ENCODE peak calls at places on chromosomes 12 and 14, in nine cellular contexts. One of them, this sample, is unnamed.

GRCh38 chr12:76029982-76030377 is 1.6 kb downstream of the PHLDA1 start:
- DNase-seq in BJ: no peak
- DNase-seq in fibroblast of mammary gland: peak
- DNase-seq in HL-60: no peak
- DNase-seq in epithelial cell of esophagus: peak
- DNase-seq in cardiac fibroblast: peak
- DNase-seq in HFF-Myc: no peak
- DNase-seq in NB4: peak
- DNase-seq in body of pancreas: no peak
- DNase-seq in this sample: no peak

GRCh38 chr12:123905319-123905925 is 67.2 kb downstream of the CCDC92 start:
- DNase-seq in BJ: peak
- DNase-seq in fibroblast of mammary gland: peak
- DNase-seq in HL-60: peak
- DNase-seq in epithelial cell of esophagus: peak
- DNase-seq in cardiac fibroblast: peak
- DNase-seq in HFF-Myc: peak
- DNase-seq in NB4: peak
- DNase-seq in body of pancreas: peak
- DNase-seq in this sample: peak

GRCh38 chr14:39432619-39433451 is 602 bp upstream of the FBXO33 start:
- DNase-seq in BJ: peak
- DNase-seq in fibroblast of mammary gland: peak
- DNase-seq in HL-60: peak
- DNase-seq in epithelial cell of esophagus: peak
- DNase-seq in cardiac fibroblast: peak
- DNase-seq in HFF-Myc: peak
- DNase-seq in NB4: peak
- DNase-seq in body of pancreas: peak
- DNase-seq in this sample: no peak

GRCh38 chr12:40044399-40044798 is 61.5 kb downstream of the SLC2A13 start:
- DNase-seq in BJ: no peak
- DNase-seq in fibroblast of mammary gland: no peak
- DNase-seq in HL-60: no peak
- DNase-seq in epithelial cell of esophagus: no peak
- DNase-seq in cardiac fibroblast: no peak
- DNase-seq in HFF-Myc: no peak
- DNase-seq in NB4: no peak
- DNase-seq in body of pancreas: no peak
- DNase-seq in this sample: no peak

GRCh38 chr14:60922050-60922449 is 58.8 kb downstream of the TRMT5 start:
- DNase-seq in BJ: no peak
- DNase-seq in fibroblast of mammary gland: peak
- DNase-seq in HL-60: no peak
- DNase-seq in epithelial cell of esophagus: peak
- DNase-seq in cardiac fibroblast: no peak
- DNase-seq in HFF-Myc: peak
- DNase-seq in NB4: no peak
- DNase-seq in body of pancreas: no peak
- DNase-seq in this sample: no peak

GRCh38 chr14:96261053-96261452 is 5.0 kb downstream of the BDKRB1 start:
- DNase-seq in BJ: no peak
- DNase-seq in fibroblast of mammary gland: no peak
- DNase-seq in HL-60: no peak
- DNase-seq in epithelial cell of esophagus: no peak
- DNase-seq in cardiac fibroblast: no peak
- DNase-seq in HFF-Myc: no peak
- DNase-seq in NB4: no peak
- DNase-seq in body of pancreas: no peak
- DNase-seq in this sample: no peak

GRCh38 chr14:54381821-54382220 is 15.0 kb upstream of the CDKN3 start:
- DNase-seq in BJ: no peak
- DNase-seq in fibroblast of mammary gland: no peak
- DNase-seq in HL-60: no peak
- DNase-seq in epithelial cell of esophagus: no peak
- DNase-seq in cardiac fibroblast: no peak
- DNase-seq in HFF-Myc: no peak
- DNase-seq in NB4: no peak
- DNase-seq in body of pancreas: no peak
- DNase-seq in this sample: no peak

GRCh38 chr12:46351861-46352595 is 20.5 kb downstream of the SLC38A2 start:
- DNase-seq in BJ: no peak
- DNase-seq in fibroblast of mammary gland: no peak
- DNase-seq in HL-60: no peak
- DNase-seq in epithelial cell of esophagus: no peak
- DNase-seq in cardiac fibroblast: no peak
- DNase-seq in HFF-Myc: no peak
- DNase-seq in NB4: no peak
- DNase-seq in body of pancreas: no peak
- DNase-seq in this sample: no peak

GRCh38 chr14:103854822-103855733 is 7.7 kb upstream of the PPP1R13B start:
- DNase-seq in BJ: no peak
- DNase-seq in fibroblast of mammary gland: no peak
- DNase-seq in HL-60: no peak
- DNase-seq in epithelial cell of esophagus: peak
- DNase-seq in cardiac fibroblast: no peak
- DNase-seq in HFF-Myc: no peak
- DNase-seq in NB4: no peak
- DNase-seq in body of pancreas: peak
- DNase-seq in this sample: no peak

GRCh38 chr14:88321692-88322504 is 1.2 kb downstream of the KCNK10 start:
- DNase-seq in BJ: no peak
- DNase-seq in fibroblast of mammary gland: no peak
- DNase-seq in HL-60: no peak
- DNase-seq in epithelial cell of esophagus: no peak
- DNase-seq in cardiac fibroblast: no peak
- DNase-seq in HFF-Myc: no peak
- DNase-seq in NB4: no peak
- DNase-seq in body of pancreas: no peak
- DNase-seq in this sample: no peak

GRCh38 chr12:3815096-3815766 is 58.0 kb downstream of the PARP11 start:
- DNase-seq in BJ: no peak
- DNase-seq in fibroblast of mammary gland: no peak
- DNase-seq in HL-60: no peak
- DNase-seq in epithelial cell of esophagus: no peak
- DNase-seq in cardiac fibroblast: no peak
- DNase-seq in HFF-Myc: no peak
- DNase-seq in NB4: no peak
- DNase-seq in body of pancreas: no peak
- DNase-seq in this sample: no peak

GRCh38 chr12:76299536-76300296 is 48.5 kb downstream of the BBS10 start:
- DNase-seq in BJ: no peak
- DNase-seq in fibroblast of mammary gland: no peak
- DNase-seq in HL-60: no peak
- DNase-seq in epithelial cell of esophagus: no peak
- DNase-seq in cardiac fibroblast: no peak
- DNase-seq in HFF-Myc: no peak
- DNase-seq in NB4: no peak
- DNase-seq in body of pancreas: no peak
- DNase-seq in this sample: no peak

GRCh38 chr14:100045687-100046344 is 19.4 kb upstream of the EVL start:
- DNase-seq in BJ: no peak
- DNase-seq in fibroblast of mammary gland: no peak
- DNase-seq in HL-60: no peak
- DNase-seq in epithelial cell of esophagus: no peak
- DNase-seq in cardiac fibroblast: no peak
- DNase-seq in HFF-Myc: no peak
- DNase-seq in NB4: no peak
- DNase-seq in body of pancreas: no peak
- DNase-seq in this sample: no peak

GRCh38 chr14:88323520-88324199 is 591 bp upstream of the KCNK10 start:
- DNase-seq in BJ: no peak
- DNase-seq in fibroblast of mammary gland: peak
- DNase-seq in HL-60: peak
- DNase-seq in epithelial cell of esophagus: peak
- DNase-seq in cardiac fibroblast: peak
- DNase-seq in HFF-Myc: no peak
- DNase-seq in NB4: no peak
- DNase-seq in body of pancreas: no peak
- DNase-seq in this sample: no peak

GRCh38 chr12:7395950-7396349 is 48.0 kb downstream of the CD163L1 start:
- DNase-seq in BJ: no peak
- DNase-seq in fibroblast of mammary gland: peak
- DNase-seq in HL-60: no peak
- DNase-seq in epithelial cell of esophagus: peak
- DNase-seq in cardiac fibroblast: no peak
- DNase-seq in HFF-Myc: no peak
- DNase-seq in NB4: peak
- DNase-seq in body of pancreas: no peak
- DNase-seq in this sample: no peak

GRCh38 chr14:74652541-74652940 is 40.5 kb upstream of the LTBP2 start:
- DNase-seq in BJ: no peak
- DNase-seq in fibroblast of mammary gland: no peak
- DNase-seq in HL-60: no peak
- DNase-seq in epithelial cell of esophagus: no peak
- DNase-seq in cardiac fibroblast: no peak
- DNase-seq in HFF-Myc: no peak
- DNase-seq in NB4: no peak
- DNase-seq in body of pancreas: no peak
- DNase-seq in this sample: no peak

GRCh38 chr14:36619131-36619530 is 36.7 kb upstream of the NKX2-8 start:
- DNase-seq in BJ: no peak
- DNase-seq in fibroblast of mammary gland: no peak
- DNase-seq in HL-60: no peak
- DNase-seq in epithelial cell of esophagus: no peak
- DNase-seq in cardiac fibroblast: no peak
- DNase-seq in HFF-Myc: no peak
- DNase-seq in NB4: peak
- DNase-seq in body of pancreas: no peak
- DNase-seq in this sample: no peak

DNA sequence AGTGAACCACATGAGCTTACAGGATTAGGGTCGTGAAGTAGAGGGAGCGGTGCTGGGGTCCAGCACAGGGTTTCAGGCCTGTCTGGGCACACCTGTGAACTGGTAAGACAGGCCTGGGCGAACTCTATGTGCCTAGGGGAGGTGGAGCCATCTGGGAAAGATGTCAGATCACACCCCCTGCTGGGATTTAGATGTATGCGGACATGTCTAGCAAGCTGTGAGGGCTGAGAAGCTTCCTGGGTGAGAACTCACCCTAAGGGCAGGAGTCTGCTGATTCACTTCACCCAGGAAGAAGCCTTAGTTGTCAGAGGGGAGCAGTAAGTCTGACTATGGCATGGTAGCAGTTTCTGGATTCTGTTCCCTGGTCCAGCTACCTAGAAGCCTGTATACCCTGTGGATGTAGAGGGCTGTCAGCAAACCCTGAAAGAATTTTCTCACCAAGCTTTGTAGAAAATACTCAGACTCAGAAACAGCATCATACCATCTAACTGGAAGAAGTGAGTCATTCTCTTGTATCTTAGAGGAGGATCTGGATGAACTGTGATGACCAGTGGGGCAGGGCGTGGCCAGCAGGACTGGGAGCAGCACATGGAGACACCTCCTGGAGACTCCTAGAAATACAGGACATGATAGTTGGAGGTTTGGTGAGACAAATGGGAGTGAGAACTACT is 11.2 kb upstream of the PYGL start:
- DNase-seq in BJ: peak
- DNase-seq in fibroblast of mammary gland: peak
- DNase-seq in HL-60: peak
- DNase-seq in epithelial cell of esophagus: peak
- DNase-seq in cardiac fibroblast: peak
- DNase-seq in HFF-Myc: peak
- DNase-seq in NB4: peak
- DNase-seq in body of pancreas: no peak
- DNase-seq in this sample: peak
- H3K4me3 ChIP-seq in BJ: no peak
- H3K4me3 ChIP-seq in fibroblast of mammary gland: no peak
- H3K4me3 ChIP-seq in HL-60: no peak
- H3K4me3 ChIP-seq in epithelial cell of esophagus: no peak
- H3K4me3 ChIP-seq in cardiac fibroblast: no peak
- H3K4me3 ChIP-seq in HFF-Myc: no peak
- H3K4me3 ChIP-seq in NB4: no peak
- H3K4me3 ChIP-seq in body of pancreas: no peak
- H3K4me3 ChIP-seq in this sample: no peak

GRCh38 chr12:78183854-78184253 is 353.2 kb downstream of the NAV3 start:
- DNase-seq in BJ: no peak
- DNase-seq in fibroblast of mammary gland: no peak
- DNase-seq in HL-60: no peak
- DNase-seq in epithelial cell of esophagus: no peak
- DNase-seq in cardiac fibroblast: no peak
- DNase-seq in HFF-Myc: no peak
- DNase-seq in NB4: no peak
- DNase-seq in body of pancreas: no peak
- DNase-seq in this sample: no peak

GRCh38 chr12:78185651-78186050 is 355.0 kb downstream of the NAV3 start:
- DNase-seq in BJ: no peak
- DNase-seq in fibroblast of mammary gland: no peak
- DNase-seq in HL-60: no peak
- DNase-seq in epithelial cell of esophagus: no peak
- DNase-seq in cardiac fibroblast: no peak
- DNase-seq in HFF-Myc: no peak
- DNase-seq in NB4: no peak
- DNase-seq in body of pancreas: no peak
- DNase-seq in this sample: no peak

GRCh38 chr12:78185109-78185508 is 354.4 kb downstream of the NAV3 start:
- DNase-seq in BJ: no peak
- DNase-seq in fibroblast of mammary gland: peak
- DNase-seq in HL-60: no peak
- DNase-seq in epithelial cell of esophagus: peak
- DNase-seq in cardiac fibroblast: no peak
- DNase-seq in HFF-Myc: no peak
- DNase-seq in NB4: no peak
- DNase-seq in body of pancreas: no peak
- DNase-seq in this sample: no peak

GRCh38 chr12:78179346-78179745 is 348.7 kb downstream of the NAV3 start:
- DNase-seq in BJ: no peak
- DNase-seq in fibroblast of mammary gland: no peak
- DNase-seq in HL-60: no peak
- DNase-seq in epithelial cell of esophagus: no peak
- DNase-seq in cardiac fibroblast: no peak
- DNase-seq in HFF-Myc: no peak
- DNase-seq in NB4: no peak
- DNase-seq in body of pancreas: no peak
- DNase-seq in this sample: no peak

GRCh38 chr12:78181544-78182162 is 351.0 kb downstream of the NAV3 start:
- DNase-seq in BJ: no peak
- DNase-seq in fibroblast of mammary gland: peak
- DNase-seq in HL-60: peak
- DNase-seq in epithelial cell of esophagus: peak
- DNase-seq in cardiac fibroblast: peak
- DNase-seq in HFF-Myc: no peak
- DNase-seq in NB4: peak
- DNase-seq in body of pancreas: no peak
- DNase-seq in this sample: no peak
- TF ChIP-seq CTCF in BJ: peak
- TF ChIP-seq CTCF in fibroblast of mammary gland: peak
- TF ChIP-seq CTCF in HL-60: peak
- TF ChIP-seq CTCF in epithelial cell of esophagus: peak
- TF ChIP-seq CTCF in cardiac fibroblast: peak
- TF ChIP-seq CTCF in HFF-Myc: peak
- TF ChIP-seq CTCF in NB4: peak
- TF ChIP-seq CTCF in body of pancreas: no peak
- TF ChIP-seq CTCF in this sample: peak

GRCh38 chr12:82757059-82757458 is 70.4 kb downstream of the TMTC2 start:
- DNase-seq in BJ: no peak
- DNase-seq in fibroblast of mammary gland: peak
- DNase-seq in HL-60: no peak
- DNase-seq in epithelial cell of esophagus: no peak
- DNase-seq in cardiac fibroblast: peak
- DNase-seq in HFF-Myc: no peak
- DNase-seq in NB4: no peak
- DNase-seq in body of pancreas: no peak
- DNase-seq in this sample: no peak
- H3K4me3 ChIP-seq in BJ: no peak
- H3K4me3 ChIP-seq in fibroblast of mammary gland: no peak
- H3K4me3 ChIP-seq in HL-60: no peak
- H3K4me3 ChIP-seq in epithelial cell of esophagus: no peak
- H3K4me3 ChIP-seq in cardiac fibroblast: no peak
- H3K4me3 ChIP-seq in HFF-Myc: no peak
- H3K4me3 ChIP-seq in NB4: no peak
- H3K4me3 ChIP-seq in body of pancreas: no peak
- H3K4me3 ChIP-seq in this sample: no peak

GRCh38 chr14:31677630-31678029 is 116.4 kb downstream of the NUBPL start:
- DNase-seq in BJ: no peak
- DNase-seq in fibroblast of mammary gland: no peak
- DNase-seq in HL-60: no peak
- DNase-seq in epithelial cell of esophagus: no peak
- DNase-seq in cardiac fibroblast: no peak
- DNase-seq in HFF-Myc: no peak
- DNase-seq in NB4: no peak
- DNase-seq in body of pancreas: no peak
- DNase-seq in this sample: no peak
- TF ChIP-seq CTCF in BJ: no peak
- TF ChIP-seq CTCF in fibroblast of mammary gland: no peak
- TF ChIP-seq CTCF in HL-60: no peak
- TF ChIP-seq CTCF in epithelial cell of esophagus: no peak
- TF ChIP-seq CTCF in cardiac fibroblast: no peak
- TF ChIP-seq CTCF in HFF-Myc: no peak
- TF ChIP-seq CTCF in NB4: no peak
- TF ChIP-seq CTCF in body of pancreas: no peak
- TF ChIP-seq CTCF in this sample: no peak